ENCODE peak calls at places on chromosomes 3 and 15, in five cellular contexts. One of them, this sample, is unnamed.

GRCh38 chr3:40290396-40290795 is 19.1 kb upstream of the EIF1B start:
- DNase-seq in adrenal gland: no peak
- DNase-seq in hepatocyte: no peak
- DNase-seq in right lobe of liver: no peak
- DNase-seq in prostate gland: no peak
- DNase-seq in this sample: no peak

GRCh38 chr3:171347017-171347979 is 112.9 kb downstream of the TNIK start:
- DNase-seq in adrenal gland: peak; percentile 38
- DNase-seq in right lobe of liver: no peak
- DNase-seq in hepatocyte: peak; percentile 22
- DNase-seq in prostate gland: no peak
- DNase-seq in this sample: peak; percentile 75

GRCh38 chr3:35322070-35322469 is 317.3 kb upstream of the ARPP21 start:
- DNase-seq in adrenal gland: no peak
- DNase-seq in hepatocyte: no peak
- DNase-seq in prostate gland: no peak
- DNase-seq in right lobe of liver: no peak
- DNase-seq in this sample: peak; percentile 8

GRCh38 chr3:151443583-151443982 is 17.3 kb downstream of the IGSF10 start:
- DNase-seq in hepatocyte: peak; percentile 31
- DNase-seq in prostate gland: no peak
- DNase-seq in right lobe of liver: no peak
- DNase-seq in adrenal gland: no peak
- DNase-seq in this sample: no peak

GRCh38 chr3:133152821-133153220 is 114.6 kb downstream of the TMEM108 start:
- DNase-seq in adrenal gland: no peak
- DNase-seq in right lobe of liver: no peak
- DNase-seq in prostate gland: no peak
- DNase-seq in hepatocyte: no peak
- DNase-seq in this sample: no peak

GRCh38 chr15:35311607-35312006 is 226.5 kb upstream of the NANOGP8 start:
- DNase-seq in right lobe of liver: no peak
- DNase-seq in hepatocyte: no peak
- DNase-seq in prostate gland: no peak
- DNase-seq in adrenal gland: no peak
- DNase-seq in this sample: no peak

GRCh38 chr3:144112036-144112435 is 140.4 kb downstream of the DIPK2A start:
- DNase-seq in hepatocyte: no peak
- DNase-seq in adrenal gland: no peak
- DNase-seq in right lobe of liver: no peak
- DNase-seq in prostate gland: peak; percentile 73
- DNase-seq in this sample: no peak

GRCh38 chr15:40104865-40105516 is 3.7 kb downstream of the BMF start:
- DNase-seq in adrenal gland: peak; percentile 89
- DNase-seq in right lobe of liver: peak; percentile 87
- DNase-seq in hepatocyte: peak; percentile 95
- DNase-seq in prostate gland: peak; percentile 89
- DNase-seq in this sample: peak; percentile 62

GRCh38 chr3:155494332-155494731 is 200.8 kb upstream of the STRIT1 start:
- DNase-seq in adrenal gland: no peak
- DNase-seq in prostate gland: no peak
- DNase-seq in right lobe of liver: no peak
- DNase-seq in hepatocyte: no peak
- DNase-seq in this sample: no peak

GRCh38 chr3:117485841-117486240 is 776.3 kb downstream of the TUSC7 start:
- DNase-seq in adrenal gland: no peak
- DNase-seq in right lobe of liver: no peak
- DNase-seq in hepatocyte: no peak
- DNase-seq in prostate gland: no peak
- DNase-seq in this sample: no peak

GRCh38 chr3:159798951-159799350 is 189.7 kb upstream of the IL12A start:
- DNase-seq in prostate gland: no peak
- DNase-seq in right lobe of liver: no peak
- DNase-seq in adrenal gland: no peak
- DNase-seq in hepatocyte: peak; percentile 54
- DNase-seq in this sample: peak; percentile 76

GRCh38 chr3:50139718-50140423 is 15.3 kb upstream of the SEMA3F start:
- DNase-seq in right lobe of liver: no peak
- DNase-seq in prostate gland: no peak
- DNase-seq in hepatocyte: no peak
- DNase-seq in adrenal gland: no peak
- DNase-seq in this sample: no peak

GRCh38 chr3:13850161-13850945 is 29.5 kb downstream of the WNT7A start:
- DNase-seq in prostate gland: peak; percentile 12
- DNase-seq in right lobe of liver: peak; percentile 35
- DNase-seq in hepatocyte: peak; percentile 54
- DNase-seq in adrenal gland: no peak
- DNase-seq in this sample: peak; percentile 93

GRCh38 chr3:9826815-9827574 is 16.8 kb downstream of the RPUSD3 start:
- DNase-seq in hepatocyte: no peak
- DNase-seq in adrenal gland: no peak
- DNase-seq in right lobe of liver: no peak
- DNase-seq in prostate gland: no peak
- DNase-seq in this sample: peak; percentile 20

GRCh38 chr3:108468577-108468976 is 41.8 kb downstream of the MYH15 start:
- DNase-seq in prostate gland: no peak
- DNase-seq in adrenal gland: no peak
- DNase-seq in hepatocyte: no peak
- DNase-seq in right lobe of liver: no peak
- DNase-seq in this sample: no peak

GRCh38 chr3:110414851-110415250 is 656.8 kb upstream of the NECTIN3 start:
- DNase-seq in right lobe of liver: no peak
- DNase-seq in adrenal gland: no peak
- DNase-seq in hepatocyte: no peak
- DNase-seq in prostate gland: no peak
- DNase-seq in this sample: peak; percentile 87

GRCh38 chr15:45648521-45649200 is 13.8 kb downstream of the SQOR start:
- DNase-seq in prostate gland: no peak
- DNase-seq in right lobe of liver: peak; percentile 70
- DNase-seq in adrenal gland: peak; percentile 71
- DNase-seq in hepatocyte: peak; percentile 69
- DNase-seq in this sample: peak; percentile 93

GRCh38 chr3:46395210-46395661 is 11.6 kb downstream of the CCR5AS start:
- DNase-seq in right lobe of liver: no peak
- DNase-seq in adrenal gland: no peak
- DNase-seq in prostate gland: no peak
- DNase-seq in hepatocyte: peak; percentile 27
- DNase-seq in this sample: no peak

GRCh38 chr3:136197159-136197715 is 1.1 kb upstream of the MSL2 start:
- DNase-seq in right lobe of liver: no peak
- DNase-seq in adrenal gland: no peak
- DNase-seq in hepatocyte: no peak
- DNase-seq in prostate gland: no peak
- DNase-seq in this sample: peak; percentile 18

GRCh38 chr3:11290743-11291680 is 18.8 kb downstream of the ATG7 start:
- DNase-seq in prostate gland: no peak
- DNase-seq in hepatocyte: no peak
- DNase-seq in right lobe of liver: no peak
- DNase-seq in adrenal gland: peak; percentile 46
- DNase-seq in this sample: peak; percentile 50

GRCh38 chr15:100007609-100008008 is 274.4 kb upstream of the LYSMD4 start:
- DNase-seq in hepatocyte: no peak
- DNase-seq in right lobe of liver: no peak
- DNase-seq in prostate gland: no peak
- DNase-seq in adrenal gland: no peak
- DNase-seq in this sample: no peak

GRCh38 chr3:45272411-45272810 is 46.3 kb upstream of the TMEM158 start:
- DNase-seq in hepatocyte: no peak
- DNase-seq in prostate gland: no peak
- DNase-seq in adrenal gland: no peak
- DNase-seq in right lobe of liver: no peak
- DNase-seq in this sample: no peak

GRCh38 chr3:115624029-115624645 is 827 bp downstream of the GAP43 start:
- DNase-seq in hepatocyte: no peak
- DNase-seq in right lobe of liver: no peak
- DNase-seq in adrenal gland: no peak
- DNase-seq in prostate gland: no peak
- DNase-seq in this sample: no peak

GRCh38 chr15:40693904-40694705 is 869 bp upstream of the RAD51 start:
- DNase-seq in right lobe of liver: no peak
- DNase-seq in prostate gland: no peak
- DNase-seq in hepatocyte: no peak
- DNase-seq in adrenal gland: no peak
- DNase-seq in this sample: no peak

GRCh38 chr15:96264801-96265515 is 65.5 kb upstream of the NR2F2 start:
- DNase-seq in prostate gland: no peak
- DNase-seq in adrenal gland: no peak
- DNase-seq in right lobe of liver: no peak
- DNase-seq in hepatocyte: peak; percentile 46
- DNase-seq in this sample: peak; percentile 63

GRCh38 chr3:4060064-4060463 is 243.1 kb upstream of the SETMAR start:
- DNase-seq in prostate gland: no peak
- DNase-seq in hepatocyte: no peak
- DNase-seq in right lobe of liver: no peak
- DNase-seq in adrenal gland: no peak
- DNase-seq in this sample: peak; percentile 71

GRCh38 chr3:197542741-197543454 is 12.9 kb downstream of the BDH1 start:
- DNase-seq in right lobe of liver: peak; percentile 66
- DNase-seq in prostate gland: no peak
- DNase-seq in adrenal gland: peak; percentile 62
- DNase-seq in hepatocyte: no peak
- DNase-seq in this sample: no peak

GRCh38 chr3:1091276-1091675 is 1.5 kb upstream of the CNTN6 start:
- DNase-seq in hepatocyte: no peak
- DNase-seq in right lobe of liver: no peak
- DNase-seq in prostate gland: no peak
- DNase-seq in adrenal gland: no peak
- DNase-seq in this sample: no peak

GRCh38 chr3:49657208-49657915 is 16.8 kb upstream of the APEH start:
- DNase-seq in hepatocyte: no peak
- DNase-seq in right lobe of liver: no peak
- DNase-seq in prostate gland: no peak
- DNase-seq in adrenal gland: no peak
- DNase-seq in this sample: no peak

GRCh38 chr3:52331091-52331490 is 15.0 kb downstream of the DNAH1 start:
- DNase-seq in adrenal gland: no peak
- DNase-seq in right lobe of liver: peak; percentile 42
- DNase-seq in prostate gland: no peak
- DNase-seq in hepatocyte: no peak
- DNase-seq in this sample: no peak

GRCh38 chr3:158845748-158846350 is 44.0 kb downstream of the MFSD1 start:
- DNase-seq in prostate gland: no peak
- DNase-seq in right lobe of liver: no peak
- DNase-seq in hepatocyte: peak; percentile 62
- DNase-seq in adrenal gland: peak; percentile 16
- DNase-seq in this sample: peak; percentile 53

GRCh38 chr3:10546181-10546624 is 40.8 kb upstream of the ATP2B2 start:
- DNase-seq in prostate gland: no peak
- DNase-seq in hepatocyte: no peak
- DNase-seq in right lobe of liver: no peak
- DNase-seq in adrenal gland: no peak
- DNase-seq in this sample: no peak

GRCh38 chr3:124745092-124745491 is 14.8 kb downstream of the UMPS start:
- DNase-seq in adrenal gland: no peak
- DNase-seq in hepatocyte: no peak
- DNase-seq in right lobe of liver: no peak
- DNase-seq in prostate gland: no peak
- DNase-seq in this sample: peak; percentile 47

GRCh38 chr3:30501526-30501925 is 104.9 kb upstream of the TGFBR2 start:
- DNase-seq in adrenal gland: no peak
- DNase-seq in right lobe of liver: no peak
- DNase-seq in prostate gland: no peak
- DNase-seq in hepatocyte: no peak
- DNase-seq in this sample: no peak

GRCh38 chr3:88742066-88742465 is 365.4 kb upstream of the EPHA3 start:
- DNase-seq in hepatocyte: no peak
- DNase-seq in adrenal gland: no peak
- DNase-seq in prostate gland: no peak
- DNase-seq in right lobe of liver: no peak
- DNase-seq in this sample: no peak

GRCh38 chr3:59809750-59810444 is 760.1 kb upstream of the CFAP20DC start:
- DNase-seq in hepatocyte: peak; percentile 12
- DNase-seq in adrenal gland: no peak
- DNase-seq in right lobe of liver: no peak
- DNase-seq in prostate gland: no peak
- DNase-seq in this sample: peak; percentile 68

DNA sequence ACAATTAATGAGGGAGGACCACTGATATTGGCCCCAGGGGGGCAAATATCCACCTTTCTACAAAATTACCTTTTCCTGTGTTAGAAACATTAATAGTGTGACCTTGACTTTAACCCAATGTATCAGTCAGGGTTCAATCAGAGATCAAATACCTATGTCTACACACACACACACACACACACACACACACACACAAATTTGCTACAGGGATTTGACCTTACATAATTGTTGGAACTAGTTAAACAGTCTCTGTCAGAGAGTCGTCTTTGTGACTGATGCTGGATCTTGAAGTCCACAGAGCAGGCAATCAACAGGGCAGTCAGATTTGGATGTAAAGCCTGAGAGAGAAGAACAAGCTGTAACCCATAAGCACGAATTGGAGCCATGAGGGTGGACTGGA is 32.5 kb downstream of the TM4SF4 start:
- DNase-seq in adrenal gland: no peak
- DNase-seq in hepatocyte: no peak
- DNase-seq in right lobe of liver: no peak
- DNase-seq in prostate gland: no peak
- DNase-seq in this sample: no peak
- H3K4me3 ChIP-seq in adrenal gland: no peak overlapping the region
- H3K4me3 ChIP-seq in hepatocyte: no peak overlapping the region
- H3K4me3 ChIP-seq in right lobe of liver: no peak overlapping the region
- H3K4me3 ChIP-seq in prostate gland: no peak overlapping the region
- H3K4me3 ChIP-seq in this sample: no peak overlapping the region

GRCh38 chr3:126972866-126973265 is 10.0 kb upstream of the PLXNA1 start:
- DNase-seq in hepatocyte: no peak
- DNase-seq in right lobe of liver: no peak
- DNase-seq in prostate gland: no peak
- DNase-seq in adrenal gland: no peak
- DNase-seq in this sample: no peak
- TF ChIP-seq CTCF in hepatocyte: no peak
- TF ChIP-seq CTCF in right lobe of liver: no peak
- TF ChIP-seq CTCF in prostate gland: no peak
- TF ChIP-seq CTCF in adrenal gland: no peak
- TF ChIP-seq CTCF in this sample: no peak

GRCh38 chr3:99870712-99871111 is 53.0 kb downstream of the CMSS1 start:
- DNase-seq in adrenal gland: no peak
- DNase-seq in prostate gland: no peak
- DNase-seq in right lobe of liver: no peak
- DNase-seq in hepatocyte: no peak
- DNase-seq in this sample: no peak
- H3K27me3 ChIP-seq in adrenal gland: no peaks in the 10 kb centered on the region
- H3K27me3 ChIP-seq in prostate gland: no peaks in the 10 kb centered on the region
- H3K27me3 ChIP-seq in right lobe of liver: no peaks in the 10 kb centered on the region
- H3K27me3 ChIP-seq in hepatocyte: no peaks in the 10 kb centered on the region
- H3K27me3 ChIP-seq in this sample: no peaks in the 10 kb centered on the region

GRCh38 chr3:125959317-125960065 is 9.5 kb upstream of the ROPN1B start:
- DNase-seq in hepatocyte: no peak
- DNase-seq in right lobe of liver: no peak
- DNase-seq in adrenal gland: no peak
- DNase-seq in prostate gland: no peak
- DNase-seq in this sample: no peak
- H3K4me3 ChIP-seq in hepatocyte: no peak overlapping the region
- H3K4me3 ChIP-seq in right lobe of liver: no peak overlapping the region
- H3K4me3 ChIP-seq in adrenal gland: no peak overlapping the region
- H3K4me3 ChIP-seq in prostate gland: no peak overlapping the region
- H3K4me3 ChIP-seq in this sample: no peak overlapping the region